ENCODE peak calls at places on chromosomes 7 and 10, in seven cellular contexts. One of them, this sample, is unnamed.

GRCh38 chr7:48617988-48618387 is 306.4 kb upstream of the CDC14C start:
- DNase-seq in MG63: no peak
- DNase-seq in prostate gland: no peak
- DNase-seq in OCI-LY7: no peak
- DNase-seq in heart left ventricle: no peak
- DNase-seq in tibial nerve: no peak
- DNase-seq in IMR-90: no peak
- DNase-seq in this sample: no peak

GRCh38 chr7:76149847-76150691 is 51.6 kb upstream of the SRRM3 start:
- DNase-seq in MG63: no peak
- DNase-seq in prostate gland: no peak
- DNase-seq in OCI-LY7: no peak
- DNase-seq in heart left ventricle: no peak
- DNase-seq in tibial nerve: no peak
- DNase-seq in IMR-90: no peak
- DNase-seq in this sample: no peak

GRCh38 chr10:50992356-50992866 is 81.9 kb upstream of the PRKG1 start:
- DNase-seq in MG63: no peak
- DNase-seq in prostate gland: no peak
- DNase-seq in OCI-LY7: no peak
- DNase-seq in heart left ventricle: peak; percentile 48
- DNase-seq in tibial nerve: no peak
- DNase-seq in IMR-90: peak; percentile 31
- DNase-seq in this sample: no peak

GRCh38 chr10:64573625-64574325 is 1052.6 kb downstream of the REEP3 start:
- DNase-seq in MG63: no peak
- DNase-seq in prostate gland: no peak
- DNase-seq in OCI-LY7: no peak
- DNase-seq in heart left ventricle: no peak
- DNase-seq in tibial nerve: no peak
- DNase-seq in IMR-90: no peak
- DNase-seq in this sample: no peak

GRCh38 chr7:23469961-23470250 is 385 bp downstream of the IGF2BP3 start:
- DNase-seq in MG63: no peak
- DNase-seq in prostate gland: no peak
- DNase-seq in OCI-LY7: no peak
- DNase-seq in heart left ventricle: no peak
- DNase-seq in tibial nerve: no peak
- DNase-seq in IMR-90: no peak
- DNase-seq in this sample: no peak

GRCh38 chr10:77511498-77512218 is 126.0 kb downstream of the KCNMA1 start:
- DNase-seq in MG63: no peak
- DNase-seq in prostate gland: no peak
- DNase-seq in OCI-LY7: no peak
- DNase-seq in heart left ventricle: no peak
- DNase-seq in tibial nerve: no peak
- DNase-seq in IMR-90: no peak
- DNase-seq in this sample: no peak

GRCh38 chr10:26365681-26366327 is 72.3 kb upstream of the APBB1IP start:
- DNase-seq in MG63: peak; percentile 6
- DNase-seq in prostate gland: no peak
- DNase-seq in OCI-LY7: no peak
- DNase-seq in heart left ventricle: no peak
- DNase-seq in tibial nerve: no peak
- DNase-seq in IMR-90: no peak
- DNase-seq in this sample: no peak

GRCh38 chr10:76738991-76739390 is 898.6 kb downstream of the KCNMA1 start:
- DNase-seq in MG63: no peak
- DNase-seq in prostate gland: no peak
- DNase-seq in OCI-LY7: no peak
- DNase-seq in heart left ventricle: no peak
- DNase-seq in tibial nerve: no peak
- DNase-seq in IMR-90: no peak
- DNase-seq in this sample: no peak

GRCh38 chr10:31072453-31072852 is 40.8 kb upstream of the ZNF438 start:
- DNase-seq in MG63: no peak
- DNase-seq in prostate gland: no peak
- DNase-seq in OCI-LY7: no peak
- DNase-seq in heart left ventricle: no peak
- DNase-seq in tibial nerve: no peak
- DNase-seq in IMR-90: no peak
- DNase-seq in this sample: no peak

GRCh38 chr10:81082621-81083376 is 545.1 kb downstream of the SH2D4B start:
- DNase-seq in MG63: no peak
- DNase-seq in prostate gland: no peak
- DNase-seq in OCI-LY7: no peak
- DNase-seq in heart left ventricle: no peak
- DNase-seq in tibial nerve: no peak
- DNase-seq in IMR-90: no peak
- DNase-seq in this sample: no peak

GRCh38 chr7:137109966-137110930 is 233.3 kb downstream of the PTN start:
- DNase-seq in MG63: no peak
- DNase-seq in prostate gland: no peak
- DNase-seq in OCI-LY7: no peak
- DNase-seq in heart left ventricle: no peak
- DNase-seq in tibial nerve: no peak
- DNase-seq in IMR-90: peak; percentile 68
- DNase-seq in this sample: no peak

GRCh38 chr7:148457310-148457921 is 133.2 kb upstream of the C7orf33 start:
- DNase-seq in MG63: no peak
- DNase-seq in prostate gland: no peak
- DNase-seq in OCI-LY7: no peak
- DNase-seq in heart left ventricle: no peak
- DNase-seq in tibial nerve: no peak
- DNase-seq in IMR-90: no peak
- DNase-seq in this sample: no peak

GRCh38 chr10:28374036-28374435 is 71.2 kb upstream of the MPP7 start:
- DNase-seq in MG63: no peak
- DNase-seq in prostate gland: no peak
- DNase-seq in OCI-LY7: no peak
- DNase-seq in heart left ventricle: no peak
- DNase-seq in tibial nerve: no peak
- DNase-seq in IMR-90: no peak
- DNase-seq in this sample: no peak

GRCh38 chr7:110868458-110868857 is 222.5 kb upstream of the LRRN3 start:
- DNase-seq in MG63: no peak
- DNase-seq in prostate gland: no peak
- DNase-seq in OCI-LY7: no peak
- DNase-seq in heart left ventricle: no peak
- DNase-seq in tibial nerve: no peak
- DNase-seq in IMR-90: no peak
- DNase-seq in this sample: no peak

GRCh38 chr10:52011113-52011512 is 303.0 kb upstream of the DKK1 start:
- DNase-seq in MG63: no peak
- DNase-seq in prostate gland: no peak
- DNase-seq in OCI-LY7: no peak
- DNase-seq in heart left ventricle: no peak
- DNase-seq in tibial nerve: no peak
- DNase-seq in IMR-90: no peak
- DNase-seq in this sample: no peak

GRCh38 chr7:22802426-22802825 is 20.2 kb downstream of the TOMM7 start:
- DNase-seq in MG63: no peak
- DNase-seq in prostate gland: no peak
- DNase-seq in OCI-LY7: no peak
- DNase-seq in heart left ventricle: no peak
- DNase-seq in tibial nerve: no peak
- DNase-seq in IMR-90: no peak
- DNase-seq in this sample: no peak

GRCh38 chr7:129295015-129295423 is 70.2 kb downstream of the AHCYL2 start:
- DNase-seq in MG63: peak; percentile 10
- DNase-seq in prostate gland: no peak
- DNase-seq in OCI-LY7: no peak
- DNase-seq in heart left ventricle: no peak
- DNase-seq in tibial nerve: no peak
- DNase-seq in IMR-90: peak; percentile 58
- DNase-seq in this sample: no peak

GRCh38 chr10:51700228-51700835 is 937 bp upstream of the CSTF2T start:
- DNase-seq in MG63: no peak
- DNase-seq in prostate gland: peak; percentile 63
- DNase-seq in OCI-LY7: peak; percentile 6
- DNase-seq in heart left ventricle: no peak
- DNase-seq in tibial nerve: no peak
- DNase-seq in IMR-90: no peak
- DNase-seq in this sample: no peak

GRCh38 chr10:80197972-80198591 is 7.3 kb downstream of the ANXA11 start:
- DNase-seq in MG63: no peak
- DNase-seq in prostate gland: no peak
- DNase-seq in OCI-LY7: no peak
- DNase-seq in heart left ventricle: no peak
- DNase-seq in tibial nerve: no peak
- DNase-seq in IMR-90: no peak
- DNase-seq in this sample: no peak

GRCh38 chr10:33263453-33263852 is 71.0 kb downstream of the NRP1 start:
- DNase-seq in MG63: no peak
- DNase-seq in prostate gland: no peak
- DNase-seq in OCI-LY7: no peak
- DNase-seq in heart left ventricle: no peak
- DNase-seq in tibial nerve: no peak
- DNase-seq in IMR-90: peak; percentile 39
- DNase-seq in this sample: no peak
- H3K36me3 ChIP-seq in MG63: no peaks in the 10 kb centered on the region
- H3K36me3 ChIP-seq in prostate gland: no peaks in the 10 kb centered on the region
- H3K36me3 ChIP-seq in OCI-LY7: no peaks in the 10 kb centered on the region
- H3K36me3 ChIP-seq in heart left ventricle: peaks cover 99% of the 10 kb centered on the region
- H3K36me3 ChIP-seq in tibial nerve: no peaks in the 10 kb centered on the region
- H3K36me3 ChIP-seq in IMR-90: peaks cover 12% of the 10 kb centered on the region
- H3K36me3 ChIP-seq in this sample: peaks cover 9% of the 10 kb centered on the region

DNA sequence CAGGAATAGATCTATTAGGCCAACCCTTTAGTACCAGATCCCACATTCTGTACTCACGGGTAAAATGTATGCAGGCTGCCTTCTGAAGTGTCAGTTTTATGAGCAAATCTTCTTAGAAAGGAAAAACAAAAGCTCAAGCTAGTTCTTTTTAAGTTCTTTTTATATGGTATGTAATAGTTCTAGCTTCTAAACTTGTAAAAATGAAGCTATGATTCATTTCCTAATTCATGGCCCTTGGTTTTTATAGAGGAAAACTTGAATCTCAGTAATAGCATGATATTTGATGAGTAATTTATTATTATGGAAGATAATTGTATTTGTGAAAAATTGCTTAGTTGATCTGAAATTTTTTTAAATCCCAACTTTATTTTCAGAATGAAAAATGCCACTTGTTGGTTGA is 54.3 kb downstream of the SLK start:
- DNase-seq in MG63: no peak
- DNase-seq in prostate gland: no peak
- DNase-seq in OCI-LY7: no peak
- DNase-seq in heart left ventricle: no peak
- DNase-seq in tibial nerve: no peak
- DNase-seq in IMR-90: no peak
- DNase-seq in this sample: no peak
- H3K36me3 ChIP-seq in MG63: peaks cover 69% of the 10 kb centered on the region
- H3K36me3 ChIP-seq in prostate gland: no peaks in the 10 kb centered on the region
- H3K36me3 ChIP-seq in OCI-LY7: peaks cover 64% of the 10 kb centered on the region
- H3K36me3 ChIP-seq in heart left ventricle: peaks cover 100% of the 10 kb centered on the region
- H3K36me3 ChIP-seq in tibial nerve: peaks cover 3% of the 10 kb centered on the region
- H3K36me3 ChIP-seq in IMR-90: peaks cover 39% of the 10 kb centered on the region
- H3K36me3 ChIP-seq in this sample: peaks cover 57% of the 10 kb centered on the region

GRCh38 chr10:17175551-17175950 is 25.9 kb downstream of the TRDMT1 start:
- DNase-seq in MG63: peak; percentile 52
- DNase-seq in prostate gland: no peak
- DNase-seq in OCI-LY7: no peak
- DNase-seq in heart left ventricle: no peak
- DNase-seq in tibial nerve: no peak
- DNase-seq in IMR-90: peak; percentile 24
- DNase-seq in this sample: no peak

GRCh38 chr10:17181751-17182150 is 19.7 kb downstream of the TRDMT1 start:
- DNase-seq in MG63: no peak
- DNase-seq in prostate gland: no peak
- DNase-seq in OCI-LY7: no peak
- DNase-seq in heart left ventricle: no peak
- DNase-seq in tibial nerve: no peak
- DNase-seq in IMR-90: no peak
- DNase-seq in this sample: no peak

GRCh38 chr10:17178006-17178405 is 23.5 kb downstream of the TRDMT1 start:
- DNase-seq in MG63: no peak
- DNase-seq in prostate gland: no peak
- DNase-seq in OCI-LY7: no peak
- DNase-seq in heart left ventricle: no peak
- DNase-seq in tibial nerve: no peak
- DNase-seq in IMR-90: no peak
- DNase-seq in this sample: no peak

GRCh38 chr10:17177014-17177413 is 24.5 kb downstream of the TRDMT1 start:
- DNase-seq in MG63: no peak
- DNase-seq in prostate gland: no peak
- DNase-seq in OCI-LY7: no peak
- DNase-seq in heart left ventricle: no peak
- DNase-seq in tibial nerve: no peak
- DNase-seq in IMR-90: no peak
- DNase-seq in this sample: no peak

DNA sequence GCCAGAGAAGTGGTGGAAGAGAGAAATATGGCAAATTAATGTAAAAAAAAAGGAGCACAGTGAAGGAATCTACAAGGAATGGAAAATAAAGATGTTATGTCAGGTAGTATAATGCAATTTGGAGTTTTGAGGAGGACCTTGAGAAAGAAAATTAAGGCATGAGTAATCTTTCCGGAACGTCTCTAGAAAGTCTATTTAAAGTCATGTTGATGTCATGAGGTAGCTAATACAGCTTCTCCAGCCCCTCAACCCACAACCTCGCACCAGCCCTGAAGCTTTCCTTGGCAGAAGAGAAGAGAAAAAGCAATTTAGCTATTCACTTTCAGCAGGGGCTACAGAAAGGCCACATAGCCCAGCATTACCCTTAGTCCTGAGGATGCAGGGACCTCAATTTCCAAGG is 22.5 kb downstream of the TRDMT1 start:
- DNase-seq in MG63: no peak
- DNase-seq in prostate gland: no peak
- DNase-seq in OCI-LY7: no peak
- DNase-seq in heart left ventricle: no peak
- DNase-seq in tibial nerve: no peak
- DNase-seq in IMR-90: peak; percentile 40
- DNase-seq in this sample: no peak
- H3K36me3 ChIP-seq in MG63: no peaks in the 10 kb centered on the region
- H3K36me3 ChIP-seq in prostate gland: no peaks in the 10 kb centered on the region
- H3K36me3 ChIP-seq in OCI-LY7: no peaks in the 10 kb centered on the region
- H3K36me3 ChIP-seq in heart left ventricle: no peaks in the 10 kb centered on the region
- H3K36me3 ChIP-seq in tibial nerve: no peaks in the 10 kb centered on the region
- H3K36me3 ChIP-seq in IMR-90: no peaks in the 10 kb centered on the region
- H3K36me3 ChIP-seq in this sample: no peaks in the 10 kb centered on the region

GRCh38 chr7:44057849-44058758 is 7.3 kb downstream of the PGAM2 start:
- DNase-seq in MG63: no peak
- DNase-seq in prostate gland: no peak
- DNase-seq in OCI-LY7: peak; percentile 48
- DNase-seq in heart left ventricle: no peak
- DNase-seq in tibial nerve: no peak
- DNase-seq in IMR-90: no peak
- DNase-seq in this sample: no peak
- H3K36me3 ChIP-seq in MG63: peaks cover 52% of the 10 kb centered on the region
- H3K36me3 ChIP-seq in prostate gland: peaks cover 18% of the 10 kb centered on the region
- H3K36me3 ChIP-seq in OCI-LY7: peaks cover 98% of the 10 kb centered on the region
- H3K36me3 ChIP-seq in heart left ventricle: peaks cover 96% of the 10 kb centered on the region
- H3K36me3 ChIP-seq in tibial nerve: peaks cover 8% of the 10 kb centered on the region
- H3K36me3 ChIP-seq in IMR-90: peaks cover 65% of the 10 kb centered on the region
- H3K36me3 ChIP-seq in this sample: peaks cover 66% of the 10 kb centered on the region

This sample was measured in thoracic aorta.